ENCODE peak calls at places on chromosomes 2 and 18, in six cellular contexts. P, Y, O, M, N and S are unnamed samples.

GRCh38 chr18:2851771-2852170 is 5.0 kb downstream of the EMILIN2 start:
- DNase-seq in M (no peak), O (no peak), N (no peak), P (no peak), Y (no peak), S (no peak)

GRCh38 chr2:128374001-128374710 is 55.5 kb upstream of the HS6ST1 start:
- DNase-seq in M (no peak), O (peak; percentile 71), N (peak; percentile 87), P (peak; percentile 60), Y (no peak), S (peak; percentile 51)

GRCh38 chr2:14577843-14578242 is 54.7 kb upstream of the LRATD1 start:
- DNase-seq in Y (no peak), N (no peak), M (no peak), P (no peak), O (peak; percentile 54), S (no peak)

GRCh38 chr2:109736177-109736827 is 57.8 kb upstream of the RGPD5 start:
- DNase-seq in P (peak; percentile 31), O (peak; percentile 63), N (peak; percentile 65), Y (peak; percentile 73), M (no peak), S (peak; percentile 74)

GRCh38 chr2:10897956-10898355 is 13.8 kb upstream of the KCNF1 start:
- DNase-seq in P (no peak), O (no peak), Y (no peak), N (peak; percentile 74), M (no peak), S (no peak)

GRCh38 chr2:58853420-58853819 is 612.3 kb upstream of the FANCL start:
- DNase-seq in Y (no peak), N (no peak), O (no peak), M (no peak), P (no peak), S (no peak)

GRCh38 chr2:17386771-17387170 is 131.5 kb downstream of the RAD51AP2 start:
- DNase-seq in P (no peak), O (no peak), M (no peak), Y (no peak), N (no peak), S (no peak)

GRCh38 chr18:67545681-67546080 is 29.2 kb upstream of the DSEL start:
- DNase-seq in M (no peak), P (no peak), N (no peak), O (no peak), Y (no peak), S (no peak)

GRCh38 chr18:34626404-34627137 is 83.5 kb upstream of the DTNA start:
- DNase-seq in M (no peak), O (no peak), Y (peak; percentile 70), P (no peak), N (peak; percentile 54), S (no peak)

GRCh38 chr2:165371356-165371755 is 98.1 kb upstream of the CSRNP3 start:
- DNase-seq in M (no peak), O (no peak), Y (no peak), N (no peak), P (no peak), S (no peak)

GRCh38 chr2:144642106-144642505 is 122.2 kb upstream of the ZEB2 start:
- DNase-seq in P (no peak), N (no peak), Y (no peak), M (no peak), O (no peak), S (no peak)

GRCh38 chr2:112493858-112494648 is 12.1 kb downstream of the TTL start:
- DNase-seq in Y (peak; percentile 28), P (no peak), O (no peak), N (peak; percentile 71), M (no peak), S (peak; percentile 63)

GRCh38 chr2:42442774-42443173 is 51.0 kb downstream of the KCNG3 start:
- DNase-seq in M (no peak), N (no peak), Y (no peak), O (no peak), P (no peak), S (no peak)

GRCh38 chr2:18117592-18117991 is 239.1 kb downstream of the KCNS3 start:
- DNase-seq in Y (peak; percentile 26), P (no peak), O (no peak), M (peak; percentile 8), N (peak; percentile 41), S (no peak)

GRCh38 chr2:147045113-147045512 is 799.7 kb upstream of the ACVR2A start:
- DNase-seq in Y (peak; percentile 47), P (no peak), O (no peak), M (no peak), N (peak; percentile 22), S (no peak)

GRCh38 chr2:104952976-104953375 is 84.9 kb upstream of the MRPS9 start:
- DNase-seq in N (no peak), Y (no peak), M (no peak), P (no peak), O (no peak), S (no peak)

GRCh38 chr18:74806700-74807416 is 209.2 kb downstream of the ZNF407 start:
- DNase-seq in P (no peak), M (no peak), O (no peak), N (peak; percentile 94), Y (peak; percentile 66), S (no peak)

GRCh38 chr2:128537646-128538045 is 219.0 kb upstream of the HS6ST1 start:
- DNase-seq in M (no peak), Y (no peak), N (no peak), O (no peak), P (no peak), S (no peak)

GRCh38 chr2:108182489-108182888 is 57.3 kb upstream of the SULT1C3 start:
- DNase-seq in O (no peak), N (no peak), Y (no peak), P (no peak), M (no peak), S (no peak)

GRCh38 chr2:219551863-219552381 is 8.1 kb downstream of the TMEM198 start:
- DNase-seq in O (no peak), M (no peak), Y (no peak), N (no peak), P (peak; percentile 82), S (no peak)

GRCh38 chr2:237692601-237693079 is 65.3 kb downstream of the LRRFIP1 start:
- DNase-seq in P (peak; percentile 91), M (no peak), N (no peak), Y (peak; percentile 52), O (no peak), S (peak; percentile 71)

GRCh38 chr2:99488587-99488998 is 1.2 kb downstream of the REV1 start:
- DNase-seq in Y (peak; percentile 61), N (peak; percentile 39), O (no peak), P (no peak), M (no peak), S (no peak)

GRCh38 chr2:152432206-152432653 is 97.3 kb downstream of the FMNL2 start:
- DNase-seq in N (peak; percentile 41), O (no peak), Y (no peak), M (peak; percentile 45), P (no peak), S (no peak)

GRCh38 chr2:218465987-218466633 is 47.2 kb downstream of the VIL1 start:
- DNase-seq in M (no peak), P (no peak), N (peak; percentile 36), Y (peak; percentile 52), O (no peak), S (no peak)

GRCh38 chr2:33911327-33911726 is 312.2 kb upstream of the FAM98A start:
- DNase-seq in O (no peak), N (no peak), M (no peak), Y (no peak), P (no peak), S (no peak)

DNA sequence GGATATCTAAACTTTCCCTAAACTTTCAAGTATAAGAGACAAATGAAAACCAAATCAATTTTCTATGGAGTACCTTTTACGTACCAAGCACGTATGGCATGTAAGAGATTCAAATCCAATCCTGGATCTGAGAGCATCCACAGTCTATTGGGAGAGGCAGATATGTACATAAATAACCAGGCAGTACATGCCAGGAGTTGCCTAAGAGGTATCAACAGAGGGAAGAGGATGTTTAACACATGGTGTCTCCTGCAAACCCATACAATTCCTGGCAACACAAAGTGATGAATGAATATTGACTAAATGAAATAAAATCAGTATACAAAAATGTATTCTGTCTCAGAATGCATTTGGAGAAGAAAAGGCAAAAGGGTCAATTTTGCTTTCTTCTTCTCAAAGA is 116.5 kb downstream of the PIGN start:
- DNase-seq in P (no peak), O (no peak), N (peak; percentile 8), M (no peak), Y (no peak), S (no peak)
- H3K4me3 ChIP-seq in P (no peak overlapping the region), O (no peak overlapping the region), N (no peak overlapping the region), M (no peak overlapping the region), Y (no peak overlapping the region), S (no peak overlapping the region)

GRCh38 chr2:239587836-239588235 is 187.0 kb upstream of the HDAC4 start:
- DNase-seq in P (peak; percentile 36), Y (no peak), N (no peak), O (no peak), M (no peak), S (no peak)
- H3K9me3 ChIP-seq in P (no peaks in the 10 kb centered on the region), Y (peaks cover 15% of the 10 kb centered on the region), N (peaks cover 39% of the 10 kb centered on the region), O (no peaks in the 10 kb centered on the region), M (no peaks in the 10 kb centered on the region), S (no peaks in the 10 kb centered on the region)

DNA sequence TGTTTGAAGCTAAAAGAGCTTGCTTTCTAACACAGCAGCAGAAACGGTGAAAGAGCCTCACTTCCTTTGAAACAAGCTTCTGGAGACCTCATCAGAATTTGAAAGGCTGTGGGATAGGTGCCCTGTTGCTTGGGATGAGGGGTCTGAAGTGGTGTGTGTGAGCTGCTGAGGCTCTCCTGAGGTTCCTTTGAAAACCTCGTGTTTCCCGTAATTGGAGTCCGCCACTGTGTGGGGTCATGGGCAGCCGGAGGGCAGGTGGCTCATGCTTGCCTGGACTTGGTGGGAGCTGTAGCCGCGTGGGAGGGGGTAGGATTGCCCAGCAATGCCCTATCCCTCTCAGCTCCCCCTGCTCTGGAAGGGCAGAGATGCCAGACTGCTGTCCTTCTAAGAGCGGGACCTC is 34.4 kb downstream of the CABLES1 start:
- DNase-seq in Y (no peak), O (no peak), P (peak; percentile 56), N (no peak), M (no peak), S (no peak)
- TF ChIP-seq POLR2A in Y (no peak), O (no peak), P (no peak), N (no peak), M (no peak), S (no peak)

DNA sequence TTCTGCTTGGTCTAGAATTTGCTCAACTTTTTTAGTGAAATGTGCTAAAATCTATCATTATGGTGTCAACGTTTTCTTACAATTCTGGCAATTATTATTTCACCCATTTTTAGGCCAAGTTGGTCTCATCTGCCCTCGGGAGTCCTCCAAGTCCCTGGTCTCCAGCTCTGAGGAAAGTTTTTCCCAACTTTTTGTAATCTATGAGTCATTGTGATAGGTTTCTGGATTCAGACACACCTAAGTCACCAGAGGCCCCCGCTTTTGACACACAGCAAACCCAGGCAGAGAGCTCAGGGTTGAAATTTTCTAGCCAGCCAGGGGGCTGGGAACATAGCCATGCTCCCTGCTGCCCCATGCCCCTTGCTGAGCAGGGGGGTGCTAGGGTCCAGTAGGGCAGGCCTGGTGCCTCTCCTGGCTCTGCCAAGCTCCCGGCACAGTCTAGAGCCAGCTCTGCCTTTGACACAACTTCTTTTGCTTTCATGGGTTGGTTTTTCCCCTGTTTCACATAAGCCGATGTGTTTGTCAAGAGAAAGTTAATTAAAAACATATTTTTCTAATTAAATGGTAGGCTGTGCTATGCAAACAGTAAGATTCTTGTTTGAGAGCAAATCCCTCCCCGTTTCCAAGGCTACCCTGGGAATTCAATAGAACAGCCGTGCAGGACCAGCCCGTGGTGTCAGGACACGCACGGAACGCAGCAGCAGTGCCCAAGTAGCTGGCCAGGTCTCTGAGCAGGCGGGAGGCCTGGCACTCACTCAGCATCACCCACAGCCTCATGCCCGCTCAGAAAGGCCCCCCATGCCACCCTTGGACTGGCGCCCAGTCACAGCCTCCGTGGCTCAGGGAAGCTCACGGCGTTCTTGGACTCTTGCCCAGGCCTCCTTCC is 25.5 kb upstream of the SNED1 start:
- DNase-seq in O (peak; percentile 42), P (no peak), Y (no peak), M (no peak), N (no peak), S (no peak)
- H3K4me3 ChIP-seq in O (no peak overlapping the region), P (no peak overlapping the region), Y (no peak overlapping the region), M (no peak overlapping the region), N (no peak overlapping the region), S (no peak overlapping the region)

GRCh38 chr2:194385376-194385775 is 1271.7 kb upstream of the SLC39A10 start:
- DNase-seq in M (no peak), N (no peak), Y (no peak), P (no peak), O (no peak), S (no peak)
- H3K9me3 ChIP-seq in M (no peaks in the 10 kb centered on the region), N (peaks cover 8% of the 10 kb centered on the region), Y (peaks cover 3% of the 10 kb centered on the region), P (peaks cover 8% of the 10 kb centered on the region), O (no peaks in the 10 kb centered on the region), S (no peaks in the 10 kb centered on the region)